ENCODE peak calls at places on chromosomes 1 and 21, in eight cellular contexts. T is upper lobe of right lung, R is DND-41, D is stomach, Q is endothelial cell of umbilical vein, F is esophagus squamous epithelium, H is small intestine, Y is endodermal cell. N is an unnamed sample.

GRCh38 chr1:200409203-200409760 is 554 bp downstream of the ZNF281 start:
- DNase-seq in T (peak), R (peak), D (peak), Q (peak), F (no peak), H (no peak), Y (peak), N (peak)

GRCh38 chr1:62725255-62725654 is 37.1 kb upstream of the DOCK7 start:
- DNase-seq in T (no peak), R (no peak), D (no peak), Q (peak), F (no peak), H (peak), Y (no peak), N (peak)

GRCh38 chr1:93667642-93668041 is 14.0 kb downstream of the BCAR3 start:
- DNase-seq in T (no peak), R (no peak), D (no peak), Q (no peak), F (no peak), H (no peak), Y (no peak), N (no peak)

GRCh38 chr1:118143136-118143535 is 41.9 kb downstream of the SPAG17 start:
- DNase-seq in T (no peak), R (no peak), D (no peak), Q (no peak), F (no peak), H (no peak), Y (no peak), N (no peak)

GRCh38 chr21:17513214-17514123 is 626 bp downstream of the CXADR start:
- DNase-seq in T (peak), R (no peak), D (peak), Q (peak), F (no peak), H (peak), Y (peak), N (peak)

GRCh38 chr1:4600615-4601460 is 53.6 kb upstream of the AJAP1 start:
- DNase-seq in T (no peak), R (no peak), D (peak), Q (no peak), F (no peak), H (no peak), Y (peak), N (no peak)

GRCh38 chr1:31390071-31390470 is 17.2 kb upstream of the FABP3 start:
- DNase-seq in T (no peak), R (no peak), D (peak), Q (no peak), F (no peak), H (peak), Y (no peak), N (no peak)

GRCh38 chr1:203025721-203026665 is at the start of gene PPFIA4:
- DNase-seq in T (peak), R (no peak), D (peak), Q (peak), F (no peak), H (peak), Y (peak), N (peak)

GRCh38 chr1:243507001-243507671 is 251.3 kb downstream of the SDCCAG8 start:
- DNase-seq in T (no peak), R (no peak), D (no peak), Q (no peak), F (no peak), H (no peak), Y (peak), N (no peak)

GRCh38 chr1:197921235-197922069 is 4.3 kb downstream of the LHX9 start:
- DNase-seq in T (no peak), R (no peak), D (no peak), Q (no peak), F (no peak), H (peak), Y (peak), N (no peak)

GRCh38 chr1:8702121-8702520 is 115.3 kb downstream of the RERE start:
- DNase-seq in T (peak), R (no peak), D (peak), Q (peak), F (no peak), H (peak), Y (peak), N (peak)

GRCh38 chr1:101148987-101149386 is 87.8 kb upstream of the S1PR1 start:
- DNase-seq in T (no peak), R (no peak), D (no peak), Q (peak), F (no peak), H (no peak), Y (no peak), N (peak)

GRCh38 chr1:21251773-21252471 is 38.3 kb downstream of the ECE1 start:
- DNase-seq in T (no peak), R (no peak), D (peak), Q (peak), F (no peak), H (peak), Y (no peak), N (peak)

GRCh38 chr1:185813401-185813979 is 79.3 kb downstream of the HMCN1 start:
- DNase-seq in T (no peak), R (no peak), D (no peak), Q (peak), F (no peak), H (peak), Y (no peak), N (peak)

GRCh38 chr1:204274441-204274840 is 60.7 kb upstream of the GOLT1A start:
- DNase-seq in T (no peak), R (no peak), D (no peak), Q (no peak), F (no peak), H (no peak), Y (no peak), N (no peak)

GRCh38 chr21:37550618-37551405 is 184.2 kb downstream of the DYRK1A start:
- DNase-seq in T (no peak), R (no peak), D (peak), Q (no peak), F (no peak), H (no peak), Y (peak), N (no peak)

GRCh38 chr1:4178501-4178900 is 278.4 kb upstream of the C1orf174 start:
- DNase-seq in T (no peak), R (no peak), D (no peak), Q (no peak), F (no peak), H (no peak), Y (no peak), N (no peak)

GRCh38 chr1:224407546-224408293 is 26.9 kb downstream of the WDR26 start:
- DNase-seq in T (no peak), R (no peak), D (no peak), Q (no peak), F (no peak), H (peak), Y (no peak), N (peak)

GRCh38 chr1:204361341-204361771 is 1.6 kb upstream of the PLEKHA6 start:
- DNase-seq in T (no peak), R (no peak), D (peak), Q (no peak), F (no peak), H (no peak), Y (no peak), N (no peak)

GRCh38 chr1:120179420-120180348 is 3.4 kb upstream of the SEC22B start:
- DNase-seq in T (no peak), R (no peak), D (no peak), Q (peak), F (no peak), H (peak), Y (peak), N (peak)

GRCh38 chr1:12230549-12231275 is 882 bp downstream of the VPS13D start:
- DNase-seq in T (peak), R (no peak), D (peak), Q (peak), F (no peak), H (peak), Y (peak), N (peak)

GRCh38 chr1:200279810-200280411 is 129.9 kb downstream of the ZNF281 start:
- DNase-seq in T (no peak), R (peak), D (peak), Q (peak), F (no peak), H (peak), Y (peak), N (peak)

GRCh38 chr1:113981962-113982931 is 3.0 kb downstream of the OLFML3 start:
- DNase-seq in T (peak), R (no peak), D (peak), Q (no peak), F (no peak), H (peak), Y (no peak), N (peak)

GRCh38 chr1:201404016-201404598 is 5.0 kb upstream of the LAD1 start:
- DNase-seq in T (no peak), R (no peak), D (no peak), Q (no peak), F (no peak), H (peak), Y (no peak), N (no peak)

GRCh38 chr1:5267603-5268235 is 613.3 kb downstream of the AJAP1 start:
- DNase-seq in T (no peak), R (no peak), D (no peak), Q (no peak), F (no peak), H (no peak), Y (peak), N (no peak)

GRCh38 chr21:41562101-41563000 is 54.4 kb upstream of the TMPRSS2 start:
- DNase-seq in T (peak), R (no peak), D (peak), Q (no peak), F (no peak), H (peak), Y (no peak), N (peak)

GRCh38 chr1:153339802-153340201 is 8.8 kb downstream of the PGLYRP4 start:
- DNase-seq in T (no peak), R (peak), D (no peak), Q (no peak), F (no peak), H (no peak), Y (no peak), N (no peak)

GRCh38 chr1:35708179-35708891 is 10.3 kb downstream of the C1orf216 start:
- DNase-seq in T (no peak), R (peak), D (no peak), Q (no peak), F (no peak), H (no peak), Y (peak), N (no peak)

GRCh38 chr1:64280001-64280400 is 76.6 kb downstream of the UBE2U start:
- DNase-seq in T (no peak), R (no peak), D (no peak), Q (no peak), F (no peak), H (no peak), Y (no peak), N (no peak)

GRCh38 chr1:156749429-156750118 is 1.9 kb downstream of the HDGF start:
- DNase-seq in T (no peak), R (no peak), D (peak), Q (no peak), F (no peak), H (peak), Y (peak), N (no peak)

GRCh38 chr1:60583696-60584095 is 498.7 kb upstream of the NFIA start:
- DNase-seq in T (no peak), R (no peak), D (no peak), Q (no peak), F (no peak), H (no peak), Y (no peak), N (no peak)

GRCh38 chr1:71587961-71588360 is 507.1 kb upstream of the ZRANB2 start:
- DNase-seq in T (no peak), R (peak), D (no peak), Q (peak), F (no peak), H (no peak), Y (no peak), N (peak)

GRCh38 chr1:179151908-179152682 is 70.2 kb downstream of the TOR3A start:
- DNase-seq in T (no peak), R (no peak), D (no peak), Q (no peak), F (no peak), H (peak), Y (no peak), N (no peak)

GRCh38 chr21:37220433-37220980 is 46.6 kb downstream of the VPS26C start:
- DNase-seq in T (peak), R (peak), D (no peak), Q (peak), F (no peak), H (peak), Y (no peak), N (peak)

GRCh38 chr1:115299266-115299665 is 38.8 kb downstream of the NGF start:
- DNase-seq in T (no peak), R (no peak), D (no peak), Q (no peak), F (no peak), H (no peak), Y (no peak), N (no peak)

DNA sequence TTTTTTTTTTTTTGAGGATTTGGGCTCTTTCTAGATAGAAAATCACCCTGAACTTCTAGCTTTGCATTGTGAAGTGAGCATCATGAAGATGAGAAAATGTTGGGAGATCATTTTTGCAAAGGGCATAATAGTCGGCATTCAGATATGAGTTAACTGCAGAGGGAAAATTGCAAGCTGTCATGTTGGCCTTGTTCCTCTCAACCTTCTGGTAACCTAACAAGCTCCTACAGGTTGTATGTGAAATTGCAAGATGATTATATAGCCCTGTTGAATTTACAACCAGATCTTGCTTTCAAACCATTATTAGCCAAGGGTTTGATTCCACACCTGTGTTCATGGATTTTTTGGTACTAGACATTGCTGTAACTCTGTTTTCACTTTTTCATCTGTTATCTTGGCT is 2.2 kb downstream of the ELOA start:
- DNase-seq in T (no peak), R (no peak), D (no peak), Q (peak), F (no peak), H (peak), Y (no peak), N (peak)
- H3K4me3 ChIP-seq in T (peak), R (no peak), D (peak), Q (no peak), F (no peak), H (no peak), Y (no peak), N (no peak)

GRCh38 chr1:91856996-91857395 is 29.0 kb downstream of the TGFBR3 start:
- DNase-seq in T (no peak), R (no peak), D (no peak), Q (no peak), F (no peak), H (no peak), Y (no peak), N (no peak)
- H3K4me3 ChIP-seq in T (no peak), R (no peak), D (no peak), Q (no peak), F (no peak), H (no peak), Y (no peak), N (no peak)

DNA sequence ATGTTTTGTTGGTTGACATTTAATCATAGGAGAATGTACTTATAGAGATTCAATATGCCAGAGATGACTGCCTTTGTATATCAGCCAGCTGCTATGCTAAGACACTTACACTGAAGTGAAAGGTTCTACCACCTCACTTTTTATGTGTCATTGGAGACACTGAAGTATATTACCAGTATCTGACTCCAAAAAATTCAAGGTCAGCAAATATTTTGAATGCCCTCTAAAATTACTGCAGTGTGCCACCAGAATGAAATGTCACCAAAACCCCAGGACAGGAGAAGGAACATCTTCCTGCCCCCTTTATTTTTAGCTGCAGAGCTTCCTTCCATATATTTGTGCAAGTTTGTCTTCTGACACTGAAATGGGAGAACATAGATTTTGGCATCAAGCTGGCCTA is 141.5 kb downstream of the LRRC40 start:
- DNase-seq in T (no peak), R (no peak), D (no peak), Q (no peak), F (no peak), H (no peak), Y (no peak), N (no peak)
- H3K4me3 ChIP-seq in T (no peak), R (no peak), D (no peak), Q (no peak), F (no peak), H (no peak), Y (no peak), N (no peak)

GRCh38 chr1:245172829-245173228 is 18.0 kb downstream of the KIF26B start:
- DNase-seq in T (no peak), R (no peak), D (no peak), Q (no peak), F (no peak), H (no peak), Y (no peak), N (no peak)

GRCh38 chr1:245169391-245169790 is 14.6 kb downstream of the KIF26B start:
- DNase-seq in T (no peak), R (no peak), D (no peak), Q (no peak), F (no peak), H (no peak), Y (no peak), N (no peak)

GRCh38 chr1:245172026-245172425 is 17.2 kb downstream of the KIF26B start:
- DNase-seq in T (no peak), R (no peak), D (no peak), Q (no peak), F (no peak), H (no peak), Y (no peak), N (no peak)

GRCh38 chr1:245177071-245177900 is 22.5 kb downstream of the KIF26B start:
- DNase-seq in T (no peak), R (no peak), D (no peak), Q (no peak), F (no peak), H (peak), Y (no peak), N (no peak)

DNA sequence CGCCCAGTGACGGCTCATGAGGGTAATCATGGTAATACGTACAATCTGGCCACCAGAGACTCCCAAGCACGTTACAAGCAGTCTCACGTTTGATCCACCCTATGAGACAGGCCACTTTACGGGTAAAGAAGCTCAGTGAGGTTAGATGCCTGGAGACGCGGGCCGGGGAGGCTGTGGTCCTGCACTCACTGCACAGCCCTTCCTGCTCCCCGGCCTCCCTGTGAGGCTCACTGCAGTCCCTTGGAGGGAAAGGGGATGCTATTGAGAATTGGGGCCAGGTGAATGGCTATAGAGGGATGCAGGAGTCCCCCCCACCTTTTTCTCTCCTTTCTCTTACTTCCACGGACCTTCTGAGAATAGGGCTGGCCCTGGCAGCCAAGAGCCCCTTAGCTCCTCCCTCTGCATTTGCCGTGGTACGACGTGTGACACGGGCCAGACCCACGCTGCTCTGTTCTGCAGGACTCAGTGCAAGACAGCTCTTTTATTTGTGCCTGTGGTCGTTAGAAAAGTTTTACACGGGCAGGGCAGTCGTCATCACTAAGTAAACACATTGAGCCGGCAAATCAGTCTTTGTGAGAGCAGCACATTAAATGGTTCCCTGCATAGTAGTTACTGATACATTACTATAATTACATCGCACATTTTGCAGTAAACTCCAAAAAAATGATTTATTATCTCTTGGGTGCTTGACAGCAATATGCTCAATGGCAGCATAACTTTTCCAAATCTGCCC is 18.8 kb downstream of the KIF26B start:
- DNase-seq in T (no peak), R (no peak), D (no peak), Q (no peak), F (no peak), H (peak), Y (no peak), N (no peak)
- H3K4me3 ChIP-seq in T (no peak), R (no peak), D (no peak), Q (no peak), F (no peak), H (no peak), Y (no peak), N (no peak)

DNA sequence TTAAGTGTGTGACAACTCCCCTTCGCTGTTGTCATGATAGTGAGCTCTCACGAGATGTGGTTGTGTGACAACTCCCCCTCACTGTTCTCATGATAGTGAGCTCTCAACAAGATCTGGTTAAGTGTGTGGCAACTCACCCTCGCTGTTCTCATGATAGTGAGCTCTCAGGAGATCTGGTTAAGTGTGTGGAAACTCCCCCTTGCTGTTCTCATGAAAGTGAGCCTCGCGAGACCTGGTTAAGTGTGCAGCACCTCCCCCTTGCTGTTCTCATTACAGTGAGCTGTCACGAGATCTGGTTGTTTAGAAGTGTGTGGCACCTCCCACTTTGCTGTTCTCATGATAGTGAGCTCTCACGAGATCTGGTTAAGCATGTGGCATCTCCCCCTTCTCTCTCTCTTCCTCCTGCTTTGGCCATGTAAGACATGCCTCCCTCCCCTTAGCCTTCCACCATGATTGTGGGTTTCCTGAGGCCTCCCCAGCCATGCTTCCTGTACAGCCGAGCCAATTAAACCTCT is 25.1 kb upstream of the LSS start:
- DNase-seq in T (peak), R (peak), D (no peak), Q (peak), F (no peak), H (peak), Y (no peak), N (peak)
- H3K4me3 ChIP-seq in T (no peak), R (no peak), D (no peak), Q (no peak), F (no peak), H (no peak), Y (no peak), N (no peak)

DNA sequence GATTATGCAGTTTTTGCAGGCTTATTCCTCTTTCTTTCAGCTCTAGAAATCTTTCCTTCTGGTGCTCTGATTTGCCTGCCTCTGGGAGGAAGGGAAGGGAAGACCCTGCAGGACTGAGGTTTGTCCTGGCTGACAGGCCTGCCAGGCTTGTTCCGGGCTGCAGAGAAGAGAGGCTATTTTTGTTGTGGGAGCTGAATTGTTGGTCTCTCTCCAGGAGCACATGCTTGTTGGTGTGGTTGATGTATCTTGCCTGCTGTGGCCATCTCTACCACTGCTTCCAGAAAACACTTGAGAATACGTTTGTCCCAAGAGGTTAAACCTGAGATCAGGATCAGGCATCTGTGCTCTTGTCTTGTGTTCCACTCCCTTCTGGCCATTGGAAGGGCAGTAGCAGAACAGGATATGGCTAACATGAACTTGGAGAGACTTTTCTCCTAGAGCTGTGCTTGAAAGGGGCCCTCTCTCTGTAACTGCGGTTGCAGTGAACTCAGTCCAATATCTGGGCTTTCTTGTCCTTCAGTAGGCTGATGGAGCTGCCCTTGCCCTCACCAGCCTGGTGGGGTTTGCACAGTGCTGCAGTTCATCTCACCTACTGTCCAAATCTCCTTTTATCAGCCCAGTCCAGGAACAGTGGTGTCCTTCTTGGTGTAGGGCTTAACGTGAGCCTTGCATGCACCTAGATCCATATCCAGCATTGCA is 21.5 kb upstream of the SLC25A34 start:
- DNase-seq in T (no peak), R (no peak), D (no peak), Q (no peak), F (no peak), H (no peak), Y (no peak), N (peak)
- H3K4me3 ChIP-seq in T (no peak), R (no peak), D (no peak), Q (no peak), F (no peak), H (no peak), Y (no peak), N (no peak)

GRCh38 chr1:46689326-46689725 is 17.7 kb downstream of the TEX38 start:
- DNase-seq in T (no peak), R (peak), D (no peak), Q (peak), F (no peak), H (no peak), Y (peak), N (no peak)
- H3K4me3 ChIP-seq in T (no peak), R (no peak), D (no peak), Q (no peak), F (no peak), H (no peak), Y (peak), N (no peak)

N was measured in cardiac fibroblast.